ENCODE peak calls at places on chromosome 15, in five cellular contexts. S is psoas muscle, H is HCT116, R is heart right ventricle, V is right cardiac atrium. U is an unnamed sample.
A peak's percentile ranks its signal among the peaks of the same experiment; 100 is the strongest.

GRCh38 chr15:55284461-55284860 is 5.2 kb downstream of the RAB27A start:
- DNase-seq in H (no peak), R (no peak), V (no peak), S (no peak), U (no peak)

GRCh38 chr15:65896231-65896630 is 26.9 kb downstream of the RAB11A start:
- DNase-seq in R (no peak), S (no peak), V (no peak), H (no peak), U (no peak)

GRCh38 chr15:36177590-36178281 is 401.7 kb upstream of the CDIN1 start:
- DNase-seq in R (no peak), H (no peak), S (no peak), V (no peak), U (no peak)

GRCh38 chr15:55774113-55774970 is 31.4 kb upstream of the PRTG start:
- DNase-seq in R (peak; percentile 17), S (no peak), V (peak; percentile 58), H (peak; percentile 40), U (peak; percentile 33)

GRCh38 chr15:37682304-37682703 is 252.1 kb upstream of the TMCO5A start:
- DNase-seq in H (peak; percentile 16), S (no peak), V (no peak), R (no peak), U (no peak)

GRCh38 chr15:62153228-62153627 is 11.9 kb downstream of the C2CD4B start:
- DNase-seq in H (no peak), S (no peak), V (no peak), R (no peak), U (no peak)

GRCh38 chr15:32774022-32774421 is 56.2 kb downstream of the GREM1 start:
- DNase-seq in R (no peak), H (no peak), V (no peak), S (no peak), U (no peak)

GRCh38 chr15:96333194-96334016 is 2.9 kb downstream of the NR2F2 start:
- DNase-seq in R (no peak), H (no peak), S (peak; percentile 78), V (peak; percentile 76), U (peak; percentile 70)

GRCh38 chr15:35019401-35020327 is 31.6 kb upstream of the ZNF770 start:
- DNase-seq in H (peak; percentile 39), V (peak; percentile 30), R (no peak), S (no peak), U (no peak)

GRCh38 chr15:72117448-72117697 is 577 bp downstream of the MYO9A start:
- DNase-seq in V (peak; percentile 95), R (peak; percentile 84), H (peak; percentile 40), S (peak; percentile 89), U (peak; percentile 80)

GRCh38 chr15:25764980-25765735 is 98.0 kb downstream of the ATP10A start:
- DNase-seq in S (no peak), R (no peak), V (no peak), H (no peak), U (no peak)

GRCh38 chr15:75420698-75421097 is 30.8 kb downstream of the SIN3A start:
- DNase-seq in R (no peak), H (no peak), V (no peak), S (no peak), U (no peak)

GRCh38 chr15:68635142-68635541 is 56.3 kb downstream of the CORO2B start:
- DNase-seq in S (no peak), H (no peak), V (peak; percentile 78), R (peak; percentile 41), U (no peak)

GRCh38 chr15:36988947-36989346 is 111.4 kb downstream of the MEIS2 start:
- DNase-seq in R (no peak), V (no peak), H (no peak), S (no peak), U (no peak)

GRCh38 chr15:56964182-56964581 is 45.7 kb downstream of the TCF12 start:
- DNase-seq in H (no peak), S (no peak), V (no peak), R (no peak), U (no peak)

GRCh38 chr15:69612112-69612511 is 159.5 kb downstream of the RPLP1 start:
- DNase-seq in S (no peak), H (no peak), V (no peak), R (no peak), U (no peak)

GRCh38 chr15:51349156-51349844 is 7.8 kb downstream of the GLDN start:
- DNase-seq in S (no peak), V (no peak), R (no peak), H (no peak), U (no peak)

GRCh38 chr15:45027220-45027619 is 4.2 kb downstream of the SORD start:
- DNase-seq in V (no peak), H (no peak), R (no peak), S (no peak), U (no peak)

GRCh38 chr15:26260517-26261133 is 397.5 kb upstream of the ATP10A start:
- DNase-seq in H (no peak), S (peak; percentile 58), R (peak; percentile 17), V (peak; percentile 55), U (no peak)

GRCh38 chr15:52362497-52362896 is 66.9 kb upstream of the MYO5C start:
- DNase-seq in H (no peak), R (no peak), S (no peak), V (no peak), U (no peak)

GRCh38 chr15:25640381-25640780 is 201.6 kb upstream of the UBE3A start:
- DNase-seq in S (no peak), R (no peak), V (no peak), H (no peak), U (no peak)

GRCh38 chr15:62571072-62571471 is 406.0 kb upstream of the C2CD4B start:
- DNase-seq in S (no peak), V (no peak), R (no peak), H (no peak), U (no peak)

GRCh38 chr15:67232591-67232990 is 21.9 kb downstream of the AAGAB start:
- DNase-seq in V (no peak), H (no peak), R (no peak), S (no peak), U (no peak)

GRCh38 chr15:30953731-30954378 is 37.6 kb downstream of the MTMR10 start:
- DNase-seq in R (peak; percentile 25), S (peak; percentile 79), V (peak; percentile 63), H (peak; percentile 71), U (no peak)

GRCh38 chr15:32096867-32097266 is 66.6 kb downstream of the CHRNA7 start:
- DNase-seq in H (no peak), V (peak; percentile 9), S (no peak), R (no peak), U (no peak)

GRCh38 chr15:43541785-43542184 is 24.4 kb downstream of the MAP1A start:
- DNase-seq in R (no peak), S (no peak), V (no peak), H (no peak), U (no peak)

GRCh38 chr15:69317392-69317841 is 18.7 kb downstream of the PAQR5 start:
- DNase-seq in R (no peak), H (no peak), V (no peak), S (no peak), U (no peak)

GRCh38 chr15:70210538-70210937 is 112.8 kb upstream of the TLE3 start:
- DNase-seq in V (no peak), R (no peak), H (no peak), S (no peak), U (no peak)

GRCh38 chr15:55279746-55280351 is 9.8 kb downstream of the RAB27A start:
- DNase-seq in H (peak; percentile 65), V (no peak), R (no peak), S (no peak), U (no peak)

GRCh38 chr15:25175789-25176615 is 221.2 kb downstream of the SNRPN start:
- DNase-seq in V (peak; percentile 20), H (no peak), S (peak; percentile 28), R (no peak), U (peak; percentile 15)

GRCh38 chr15:43492266-43492665 is 690 bp downstream of the TP53BP1 start:
- DNase-seq in R (no peak), S (no peak), V (no peak), H (no peak), U (no peak)

GRCh38 chr15:74821091-74821789 is 5.2 kb upstream of the CPLX3 start:
- DNase-seq in V (peak; percentile 70), R (no peak), H (no peak), S (no peak), U (no peak)

GRCh38 chr15:79091204-79091867 is 756 bp upstream of the RASGRF1 start:
- DNase-seq in H (no peak), R (no peak), S (no peak), V (no peak), U (no peak)

GRCh38 chr15:63466378-63467192 is 37.8 kb upstream of the USP3 start:
- DNase-seq in H (peak; percentile 74), S (no peak), R (no peak), V (no peak), U (no peak)

GRCh38 chr15:67915374-67916050 is 75.7 kb upstream of the RNU6-1 start:
- DNase-seq in V (peak; percentile 91), R (peak; percentile 56), H (no peak), S (peak; percentile 62), U (peak; percentile 94)

GRCh38 chr15:55649058-55649423 is 60.9 kb upstream of the PYGO1 start:
- DNase-seq in H (no peak), V (no peak), R (no peak), S (no peak), U (no peak)

GRCh38 chr15:47439146-47439869 is 278.0 kb upstream of the SEMA6D start:
- DNase-seq in S (no peak), H (no peak), V (no peak), R (no peak), U (no peak)
- H3K4me1 ChIP-seq in S (no peaks in the 10 kb centered on the region), H (no peaks in the 10 kb centered on the region), V (no peaks in the 10 kb centered on the region), R (no peaks in the 10 kb centered on the region), U (peaks cover 27% of the 10 kb centered on the region)

DNA sequence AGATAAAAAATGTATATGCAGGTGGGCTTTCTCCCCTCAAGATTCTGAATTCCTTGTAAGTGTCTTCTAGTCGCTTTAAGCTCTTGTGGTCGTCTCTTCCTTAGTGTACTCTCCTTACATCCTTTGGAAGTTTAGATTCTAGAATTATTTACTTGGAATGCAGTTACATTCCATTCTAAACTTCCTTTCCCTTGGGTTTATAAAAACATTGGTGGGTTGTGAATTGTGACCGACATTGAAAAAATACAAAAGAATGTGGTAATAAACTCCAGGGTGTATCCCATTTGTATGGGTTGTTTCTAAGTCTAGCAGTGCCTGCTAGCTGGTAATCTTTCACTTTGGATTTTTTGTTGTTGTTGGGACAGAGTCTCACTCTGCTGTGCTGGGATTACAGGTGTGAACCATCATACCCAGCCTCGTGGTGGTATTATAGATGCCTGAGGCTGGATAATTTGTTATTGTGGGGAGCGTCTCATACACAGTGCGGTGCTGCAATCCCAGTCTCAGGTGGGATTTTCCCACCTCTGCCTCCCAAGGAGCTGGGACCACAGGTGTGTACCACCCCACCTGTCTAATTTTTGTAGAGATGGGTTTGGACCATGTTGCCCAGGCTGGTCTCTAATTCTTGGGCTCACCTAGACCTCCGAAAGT is 9.1 kb downstream of the CHD2 start:
- DNase-seq in V (no peak), H (no peak), R (no peak), S (no peak), U (no peak)
- H3K4me1 ChIP-seq in V (peaks cover 18% of the 10 kb centered on the region), H (peaks cover 89% of the 10 kb centered on the region), R (peaks cover 72% of the 10 kb centered on the region), S (peaks cover 71% of the 10 kb centered on the region), U (peaks cover 94% of the 10 kb centered on the region)

GRCh38 chr15:81096398-81096797 is 37.7 kb upstream of the CFAP161 start:
- DNase-seq in H (no peak), R (no peak), V (no peak), S (no peak), U (no peak)
- H3K4me1 ChIP-seq in H (peaks cover 26% of the 10 kb centered on the region), R (peaks cover 34% of the 10 kb centered on the region), V (peaks cover 14% of the 10 kb centered on the region), S (peaks cover 19% of the 10 kb centered on the region), U (no peaks in the 10 kb centered on the region)

GRCh38 chr15:92806763-92807162 is 93.4 kb upstream of the CHD2 start:
- DNase-seq in S (peak; percentile 69), H (no peak), R (peak; percentile 40), V (no peak), U (peak; percentile 39)
- H3K4me1 ChIP-seq in S (peaks cover 31% of the 10 kb centered on the region), H (peaks cover 93% of the 10 kb centered on the region), R (peaks cover 20% of the 10 kb centered on the region), V (peaks cover 2% of the 10 kb centered on the region), U (peaks cover 49% of the 10 kb centered on the region)